ENCODE peak calls at places on chromosomes 4 and X, in six cellular contexts. L, D, S, Y, F and G are unnamed samples.

GRCh38 chr4:88623097-88623496 is 30.8 kb downstream of the HERC3 start:
- DNase-seq in Y (no peak), F (no peak), D (no peak), L (no peak), S (peak; percentile 99), G (peak; percentile 75)

GRCh38 chrX:124592745-124593144 is 246.4 kb downstream of the SH2D1A start:
- DNase-seq in S (no peak), F (no peak), Y (no peak), L (no peak), D (no peak), G (no peak)

GRCh38 chr4:25925486-25926201 is 11.6 kb downstream of the SMIM20 start:
- DNase-seq in F (no peak), Y (no peak), D (no peak), S (peak; percentile 70), L (no peak), G (peak; percentile 38)

GRCh38 chr4:108213723-108214122 is 45.0 kb upstream of the LEF1 start:
- DNase-seq in S (no peak), F (no peak), Y (no peak), L (no peak), D (no peak), G (no peak)

GRCh38 chr4:173821031-173821430 is 291.0 kb upstream of the HAND2 start:
- DNase-seq in S (peak; percentile 55), Y (no peak), D (no peak), L (no peak), F (no peak), G (peak; percentile 65)

GRCh38 chr4:170414961-170415360 is 325.2 kb upstream of the AADAT start:
- DNase-seq in Y (no peak), L (no peak), D (no peak), S (no peak), F (no peak), G (peak; percentile 80)

GRCh38 chr4:113758361-113758760 is 3.2 kb downstream of the CAMK2D start:
- DNase-seq in F (no peak), Y (no peak), S (peak; percentile 77), L (no peak), D (no peak), G (peak; percentile 26)

GRCh38 chrX:103446665-103447302 is 70.4 kb downstream of the BEX3 start:
- DNase-seq in F (no peak), Y (no peak), D (no peak), S (peak; percentile 50), L (no peak), G (no peak)

GRCh38 chrX:149504226-149504914 is 736 bp downstream of the IDS start:
- DNase-seq in S (peak; percentile 59), L (no peak), F (no peak), D (peak; percentile 29), Y (no peak), G (peak; percentile 46)

GRCh38 chr4:185018834-185019450 is 652 bp downstream of the HELT start:
- DNase-seq in L (no peak), F (no peak), Y (no peak), D (no peak), S (no peak), G (peak; percentile 20)
- H3K4me3 ChIP-seq in L (no peak overlapping the region), F (no peak overlapping the region), Y (no peak overlapping the region), D (no peak overlapping the region), S (no peak overlapping the region), G (no peak overlapping the region)

DNA sequence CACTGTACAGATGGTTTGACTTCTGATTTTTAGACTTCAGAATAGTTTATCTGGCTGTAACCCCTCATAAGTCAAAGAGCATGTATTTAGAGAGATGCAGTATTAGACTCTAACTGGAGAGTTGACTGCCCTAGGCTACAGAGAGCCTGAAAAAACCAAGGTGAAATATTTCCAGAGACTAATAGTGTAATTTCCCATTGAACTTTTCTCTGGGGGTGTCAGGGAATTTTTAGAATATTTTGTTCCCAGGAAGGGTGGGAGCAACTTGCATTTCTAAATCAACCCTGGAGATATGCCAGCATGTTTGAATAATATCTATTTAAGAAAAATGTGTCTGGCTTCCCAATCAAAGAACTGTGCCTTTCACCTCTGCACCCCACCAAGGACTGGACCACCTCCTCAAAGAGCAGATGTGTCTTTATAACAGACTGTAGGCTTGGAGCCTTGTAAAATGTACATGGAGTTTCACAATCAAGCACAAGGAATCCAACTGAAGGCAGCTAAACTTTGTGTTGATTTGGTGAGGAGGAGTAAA is 2.0 kb downstream of the ANXA3 start:
- DNase-seq in D (no peak), F (no peak), L (no peak), S (no peak), Y (no peak), G (no peak)
- H3K4me3 ChIP-seq in D (no peak overlapping the region), F (no peak overlapping the region), L (no peak overlapping the region), S (no peak overlapping the region), Y (no peak overlapping the region), G (no peak overlapping the region)

GRCh38 chr4:23171971-23172370 is 479.2 kb downstream of the GBA3 start:
- DNase-seq in S (peak; percentile 5), D (no peak), F (no peak), L (no peak), Y (no peak), G (no peak)
- H3K4me3 ChIP-seq in S (no peak overlapping the region), D (no peak overlapping the region), F (no peak overlapping the region), L (no peak overlapping the region), Y (no peak overlapping the region), G (no peak overlapping the region)

GRCh38 chrX:72108666-72109065 is 23.0 kb downstream of the RTL5 start:
- DNase-seq in L (no peak), S (no peak), D (no peak), F (no peak), Y (no peak), G (no peak)

GRCh38 chrX:72110051-72110926 is 21.4 kb downstream of the RTL5 start:
- DNase-seq in S (no peak), D (no peak), Y (no peak), F (no peak), L (no peak), G (no peak)

GRCh38 chrX:72105436-72105835 is 26.3 kb downstream of the RTL5 start:
- DNase-seq in S (no peak), F (no peak), L (no peak), Y (no peak), D (no peak), G (no peak)

GRCh38 chrX:72107320-72107719 is 24.4 kb downstream of the RTL5 start:
- DNase-seq in L (no peak), S (peak; percentile 81), Y (no peak), D (peak; percentile 51), F (no peak), G (peak; percentile 56)

DNA sequence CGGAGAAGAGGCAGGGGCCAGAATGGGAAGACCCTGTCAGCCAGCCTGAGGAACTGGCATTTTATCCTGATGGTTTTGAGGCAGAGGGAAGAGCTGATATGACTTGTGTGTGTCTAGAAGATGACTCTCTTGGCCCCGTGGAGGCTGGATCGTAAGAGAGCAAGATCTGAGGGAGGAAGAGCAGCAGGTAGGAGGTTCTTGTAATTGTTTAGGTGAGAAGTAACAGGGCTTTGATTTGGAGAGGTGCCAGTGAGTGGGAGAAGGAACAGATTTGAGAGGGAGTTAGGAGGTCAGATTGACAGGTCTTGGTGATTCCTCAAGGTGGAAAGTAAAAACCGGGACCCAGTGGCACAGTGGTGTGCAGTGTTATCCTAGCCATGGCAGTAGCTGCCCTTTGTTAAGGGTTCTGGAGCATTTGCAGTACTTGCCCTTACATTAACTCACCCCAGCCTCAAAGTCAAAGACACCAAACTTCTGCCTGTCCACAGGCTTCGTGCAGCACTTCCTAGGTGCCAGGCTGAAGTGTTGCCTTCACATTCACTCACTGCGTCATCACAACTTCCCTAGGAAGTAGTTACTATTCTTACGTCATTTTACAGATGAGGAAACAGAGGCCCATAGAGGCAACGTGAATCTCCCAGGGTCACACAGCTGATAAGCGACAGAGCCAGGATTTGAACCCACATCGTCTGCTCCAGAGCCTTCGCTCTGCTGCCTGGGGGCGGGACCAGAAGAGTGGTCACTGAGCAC is 23.7 kb downstream of the RTL5 start:
- DNase-seq in F (no peak), D (no peak), Y (no peak), S (no peak), L (no peak), G (no peak)
- H3K4me3 ChIP-seq in F (no peak overlapping the region), D (no peak overlapping the region), Y (no peak overlapping the region), S (no peak overlapping the region), L (no peak overlapping the region), G (no peak overlapping the region)

DNA sequence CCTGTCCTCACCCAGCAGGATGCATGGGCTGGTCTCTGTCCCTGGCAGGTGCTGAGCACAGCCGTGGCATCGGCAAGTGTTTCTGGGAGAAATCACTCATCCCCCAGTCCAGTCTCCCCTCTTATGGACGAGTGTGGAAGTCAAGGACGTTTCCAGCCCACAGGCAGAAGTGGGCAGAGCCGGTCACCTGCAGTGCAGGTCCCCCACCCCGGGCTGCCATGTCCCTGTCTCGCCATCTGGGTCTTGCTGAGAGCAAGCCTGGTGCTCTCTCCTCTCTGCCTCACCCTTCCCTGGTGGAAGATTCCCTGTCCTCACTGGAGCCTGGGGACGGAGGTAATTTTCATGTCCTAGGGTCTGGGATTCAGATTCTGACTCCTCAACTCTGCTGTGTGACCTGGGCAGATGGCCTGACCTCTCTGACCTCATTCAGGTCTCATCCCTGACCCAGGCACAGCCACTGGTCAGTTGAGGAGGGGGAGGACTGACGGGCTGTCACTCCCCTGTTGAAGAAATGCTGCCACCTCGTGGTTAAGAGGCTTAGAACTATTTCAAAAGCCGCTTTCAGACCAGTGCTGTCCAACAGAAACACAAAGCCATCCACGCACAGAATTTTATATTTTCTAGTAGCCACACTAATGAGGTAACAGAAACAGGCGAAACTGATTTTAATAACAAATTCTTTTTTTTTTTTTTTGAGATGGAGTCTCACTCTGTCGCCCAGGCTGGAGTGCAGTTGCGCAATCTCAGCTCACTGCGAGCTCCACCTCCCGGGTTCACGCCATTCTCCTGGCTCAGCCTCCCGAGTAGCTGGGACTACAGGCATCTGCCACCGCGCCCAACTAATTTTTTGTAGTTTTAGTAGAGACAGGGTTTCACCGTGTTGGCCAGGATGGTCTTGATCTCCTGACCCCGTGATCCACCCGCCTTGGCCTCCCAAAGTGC is 1.8 kb downstream of the CPZ start:
- DNase-seq in S (peak; percentile 86), L (peak; percentile 72), D (peak; percentile 40), Y (no peak), F (peak; percentile 33), G (peak; percentile 77)
- H3K4me3 ChIP-seq in S (no peak overlapping the region), L (no peak overlapping the region), D (no peak overlapping the region), Y (no peak overlapping the region), F (peak overlapping the region; percentile 65), G (no peak overlapping the region)

GRCh38 chrX:102154218-102154860 is 1.4 kb downstream of the BEX5 start:
- DNase-seq in D (no peak), Y (no peak), L (no peak), F (no peak), S (no peak), G (no peak)
- H3K4me3 ChIP-seq in D (no peak overlapping the region), Y (peak overlapping the region; percentile 64), L (no peak overlapping the region), F (no peak overlapping the region), S (no peak overlapping the region), G (no peak overlapping the region)

DNA sequence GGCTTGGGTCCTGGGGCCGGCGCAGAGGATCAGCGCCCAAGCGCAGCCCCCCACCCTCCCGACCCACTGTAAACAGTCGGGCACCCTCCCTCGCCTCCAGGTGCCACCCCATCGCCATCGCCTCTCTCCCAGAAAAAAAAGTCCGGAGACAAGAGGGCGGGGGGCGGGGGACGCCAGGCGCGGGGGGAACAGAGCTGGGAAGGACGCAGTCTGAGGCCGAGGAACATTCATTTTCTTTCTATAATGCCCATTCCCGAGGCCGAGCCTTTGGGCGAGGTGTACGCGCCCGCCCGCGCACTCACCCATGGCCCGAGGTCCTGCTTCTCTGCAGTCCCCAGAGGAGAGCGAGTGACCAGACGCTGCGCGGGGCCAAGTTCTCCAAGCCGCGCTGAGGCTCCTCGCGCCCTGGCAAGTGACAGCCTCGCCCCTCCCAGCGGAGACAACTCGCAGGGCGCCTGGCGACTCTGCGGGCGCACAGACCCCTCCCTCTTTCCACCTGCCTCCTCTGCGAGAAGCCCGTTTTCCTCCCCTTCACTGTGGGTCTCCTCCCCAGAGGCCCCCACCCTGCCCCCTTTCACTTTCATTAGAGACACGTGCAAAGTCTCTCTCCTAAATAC is 63.5 kb upstream of the WDR17 start:
- DNase-seq in F (no peak), S (peak; percentile 34), Y (no peak), D (peak; percentile 40), L (peak; percentile 43), G (peak; percentile 37)
- H3K4me3 ChIP-seq in F (peak overlapping the region; percentile 51), S (peak overlapping the region; percentile 60), Y (peak overlapping the region; percentile 67), D (peak overlapping the region; percentile 43), L (peak overlapping the region; percentile 84), G (peak overlapping the region; percentile 53)